ENCODE peak calls at places on chromosomes 6 and 20, in six cellular contexts. N is CD4-positive, alpha-beta T cell; Y is astrocyte of the spinal cord; U is HFFc6; R is Calu3; M is neural crest cell. Z is an unnamed sample.

GRCh38 chr6:128463942-128464341 is 56.5 kb downstream of the PTPRK start:
- DNase-seq in N (no peak), Y (peak), U (no peak), R (no peak), M (no peak), Z (no peak)

GRCh38 chr20:38685853-38686473 is 38.3 kb upstream of the SLC32A1 start:
- DNase-seq in N (peak), Y (peak), U (peak), R (peak), M (peak), Z (no peak)

GRCh38 chr6:50116390-50116789 is 66.7 kb upstream of the DEFB112 start:
- DNase-seq in N (no peak), Y (no peak), U (no peak), R (no peak), M (no peak), Z (no peak)

GRCh38 chr6:131688286-131688685 is 12.9 kb downstream of the OR2A4 start:
- DNase-seq in N (no peak), Y (no peak), U (no peak), R (no peak), M (no peak), Z (no peak)

GRCh38 chr6:135438907-135439535 is 58.5 kb downstream of the AHI1 start:
- DNase-seq in N (no peak), Y (peak), U (peak), R (no peak), M (no peak), Z (no peak)

GRCh38 chr20:57652865-57653545 is 32.8 kb upstream of the ZBP1 start:
- DNase-seq in N (no peak), Y (no peak), U (no peak), R (peak), M (no peak), Z (no peak)

GRCh38 chr20:25100914-25101313 is 19.0 kb upstream of the VSX1 start:
- DNase-seq in N (no peak), Y (no peak), U (no peak), R (no peak), M (no peak), Z (no peak)

GRCh38 chr20:9460518-9460917 is 53.9 kb upstream of the LAMP5 start:
- DNase-seq in N (no peak), Y (peak), U (peak), R (peak), M (no peak), Z (no peak)

GRCh38 chr20:48621256-48622078 is 206.3 kb downstream of the PREX1 start:
- DNase-seq in N (no peak), Y (no peak), U (peak), R (peak), M (no peak), Z (no peak)

GRCh38 chr6:54515013-54515412 is 206.8 kb downstream of the TINAG start:
- DNase-seq in N (no peak), Y (peak), U (no peak), R (no peak), M (no peak), Z (no peak)

GRCh38 chr6:20791074-20791473 is 256.8 kb downstream of the CDKAL1 start:
- DNase-seq in N (no peak), Y (no peak), U (no peak), R (no peak), M (no peak), Z (no peak)

GRCh38 chr20:44739952-44740351 is 5.7 kb upstream of the KCNK15 start:
- DNase-seq in N (no peak), Y (no peak), U (no peak), R (no peak), M (no peak), Z (no peak)

GRCh38 chr6:18742406-18742805 is 355.3 kb downstream of the RNF144B start:
- DNase-seq in N (no peak), Y (peak), U (no peak), R (no peak), M (no peak), Z (no peak)

GRCh38 chr6:77463308-77463880 is at the start of gene HTR1B:
- DNase-seq in N (no peak), Y (peak), U (no peak), R (no peak), M (peak), Z (peak)

GRCh38 chr20:47036091-47036880 is 141.6 kb downstream of the EYA2 start:
- DNase-seq in N (no peak), Y (no peak), U (no peak), R (no peak), M (no peak), Z (no peak)

GRCh38 chr6:6221829-6222535 is 98.5 kb downstream of the F13A1 start:
- DNase-seq in N (no peak), Y (no peak), U (no peak), R (no peak), M (peak), Z (peak)

GRCh38 chr20:40251284-40251932 is 437.6 kb downstream of the MAFB start:
- DNase-seq in N (no peak), Y (no peak), U (no peak), R (peak), M (no peak), Z (peak)

GRCh38 chr20:9995514-9996272 is 39.1 kb upstream of the ANKEF1 start:
- DNase-seq in N (no peak), Y (no peak), U (no peak), R (no peak), M (no peak), Z (no peak)

GRCh38 chr20:49990310-49990720 is 7.5 kb downstream of the SNAI1 start:
- DNase-seq in N (no peak), Y (no peak), U (no peak), R (no peak), M (no peak), Z (no peak)

GRCh38 chr6:106146852-106147351 is 60.8 kb downstream of the PRDM1 start:
- DNase-seq in N (no peak), Y (peak), U (no peak), R (no peak), M (no peak), Z (no peak)

GRCh38 chr6:70312165-70312564 is 9.3 kb upstream of the COL9A1 start:
- DNase-seq in N (no peak), Y (peak), U (peak), R (peak), M (no peak), Z (no peak)

GRCh38 chr6:13998356-13998755 is 73.6 kb downstream of the RNF182 start:
- DNase-seq in N (no peak), Y (no peak), U (no peak), R (no peak), M (no peak), Z (no peak)

GRCh38 chr6:20370393-20370792 is 31.3 kb upstream of the E2F3 start:
- DNase-seq in N (no peak), Y (no peak), U (no peak), R (no peak), M (no peak), Z (no peak)

GRCh38 chr20:24650091-24650490 is 180.7 kb downstream of the SYNDIG1 start:
- DNase-seq in N (no peak), Y (peak), U (peak), R (no peak), M (no peak), Z (no peak)

GRCh38 chr20:58852559-58853271 is at the start of gene GNAS:
- DNase-seq in N (peak), Y (peak), U (peak), R (peak), M (peak), Z (peak)

GRCh38 chr6:73746776-73747175 is 50.8 kb downstream of the CD109 start:
- DNase-seq in N (no peak), Y (peak), U (peak), R (no peak), M (no peak), Z (no peak)

GRCh38 chr6:156752666-156753301 is 24.4 kb upstream of the ARID1B start:
- DNase-seq in N (no peak), Y (no peak), U (no peak), R (peak), M (no peak), Z (no peak)

GRCh38 chr6:88013554-88013953 is 34.1 kb upstream of the SPACA1 start:
- DNase-seq in N (no peak), Y (no peak), U (no peak), R (no peak), M (no peak), Z (no peak)

GRCh38 chr20:8318999-8319614 is 187.0 kb downstream of the PLCB1 start:
- DNase-seq in N (no peak), Y (no peak), U (no peak), R (no peak), M (no peak), Z (no peak)

GRCh38 chr6:113392551-113393055 is 464.5 kb upstream of the MARCKS start:
- DNase-seq in N (no peak), Y (no peak), U (no peak), R (no peak), M (no peak), Z (no peak)

GRCh38 chr20:50404419-50405234 is 105.6 kb upstream of the PTPN1 start:
- DNase-seq in N (no peak), Y (no peak), U (no peak), R (no peak), M (no peak), Z (no peak)

DNA sequence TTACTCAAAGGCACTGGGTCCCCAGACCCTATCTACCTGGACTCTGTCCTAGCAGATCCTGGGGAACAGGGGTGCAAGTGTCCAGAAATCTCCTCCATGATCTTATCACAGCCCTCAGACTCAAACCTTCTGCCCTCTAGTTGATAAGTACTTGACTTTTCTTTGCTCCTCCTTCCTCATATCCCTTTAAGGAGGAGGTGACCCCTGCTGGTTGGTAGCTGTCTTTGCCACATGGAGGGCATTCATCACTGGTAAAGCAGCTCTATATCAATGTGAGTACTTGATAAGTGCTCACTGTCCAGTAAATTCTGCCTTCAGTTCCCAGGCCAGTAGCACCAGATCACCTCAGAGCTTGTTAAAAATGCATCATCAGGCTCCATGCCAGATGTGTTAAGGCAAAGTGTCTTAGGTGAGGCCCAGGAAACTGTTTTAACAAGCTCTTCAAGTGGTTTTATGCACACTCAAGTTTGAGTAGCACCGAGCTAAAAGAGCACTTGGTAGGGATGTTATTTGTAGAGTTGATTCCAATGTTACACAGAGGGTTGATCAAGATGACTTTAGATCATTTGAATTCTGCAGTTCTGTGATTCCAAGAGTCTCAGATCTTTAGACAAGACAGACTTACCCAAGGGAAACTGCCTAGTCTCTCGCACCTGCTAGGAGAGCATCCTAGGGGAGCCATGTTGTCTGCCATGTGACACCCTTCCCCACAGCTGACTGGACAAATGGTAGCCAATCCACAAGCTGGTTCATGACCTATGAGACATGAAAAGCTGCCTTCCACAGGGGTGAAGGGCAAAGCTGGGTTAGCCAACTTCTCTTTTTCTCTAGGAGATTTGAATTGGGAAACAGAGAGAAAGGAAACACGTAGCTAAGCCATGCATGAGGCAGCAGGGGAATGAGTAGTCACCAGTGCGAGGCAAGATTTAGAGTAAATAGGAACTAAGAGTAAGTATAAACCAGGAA is 18.6 kb downstream of the TREML2 start:
- DNase-seq in N (peak), Y (peak), U (peak), R (peak), M (peak), Z (peak)
- TF ChIP-seq CTCF in N (peak), Y (peak), U (peak), R (peak), M (peak), Z (peak)

GRCh38 chr6:27755768-27756167 is 156.4 kb downstream of the OR2B2 start:
- DNase-seq in N (no peak), Y (no peak), U (no peak), R (no peak), M (no peak), Z (no peak)

GRCh38 chr6:27759930-27760329 is 152.3 kb downstream of the OR2B2 start:
- DNase-seq in N (no peak), Y (no peak), U (no peak), R (no peak), M (no peak), Z (no peak)

GRCh38 chr6:27754408-27754782 is 157.8 kb downstream of the OR2B2 start:
- DNase-seq in N (no peak), Y (no peak), U (no peak), R (no peak), M (no peak), Z (no peak)

GRCh38 chr6:27758471-27758870 is 153.7 kb downstream of the OR2B2 start:
- DNase-seq in N (no peak), Y (no peak), U (no peak), R (no peak), M (no peak), Z (no peak)

DNA sequence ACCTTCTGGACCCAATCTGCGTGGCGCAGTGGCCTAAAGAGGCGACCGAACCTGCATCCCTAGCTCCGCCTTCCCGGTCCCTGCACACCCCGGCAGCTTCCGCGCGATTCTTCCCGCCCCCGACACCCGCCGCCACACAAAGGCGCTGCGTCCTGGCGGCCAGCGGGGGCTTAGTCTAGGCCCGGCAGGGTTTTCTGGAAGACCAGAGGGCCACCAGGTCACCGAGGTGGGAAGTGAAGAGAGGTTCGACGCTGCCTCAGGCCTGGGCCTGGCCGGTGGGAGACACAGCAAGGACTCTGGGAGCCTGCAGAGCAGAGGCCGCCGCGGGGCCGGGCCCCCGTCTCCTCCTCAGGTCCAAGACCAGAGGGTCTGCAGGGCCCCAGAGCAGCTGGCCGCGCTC is 154.9 kb downstream of the OR2B2 start:
- DNase-seq in N (peak), Y (no peak), U (no peak), R (no peak), M (peak), Z (peak)
- TF ChIP-seq CTCF in N (no peak), Y (no peak), U (no peak), R (no peak), M (peak), Z (no peak)

GRCh38 chr20:63706852-63707557 is 771 bp downstream of the ARFRP1 start:
- DNase-seq in N (peak), Y (no peak), U (peak), R (peak), M (no peak), Z (peak)
- TF ChIP-seq CTCF in N (peak), Y (peak), U (peak), R (peak), M (peak), Z (no peak)

GRCh38 chr6:25341923-25342619 is 62.9 kb downstream of the CARMIL1 start:
- DNase-seq in N (no peak), Y (no peak), U (no peak), R (no peak), M (no peak), Z (no peak)
- TF ChIP-seq CTCF in N (no peak), Y (no peak), U (no peak), R (no peak), M (no peak), Z (no peak)

DNA sequence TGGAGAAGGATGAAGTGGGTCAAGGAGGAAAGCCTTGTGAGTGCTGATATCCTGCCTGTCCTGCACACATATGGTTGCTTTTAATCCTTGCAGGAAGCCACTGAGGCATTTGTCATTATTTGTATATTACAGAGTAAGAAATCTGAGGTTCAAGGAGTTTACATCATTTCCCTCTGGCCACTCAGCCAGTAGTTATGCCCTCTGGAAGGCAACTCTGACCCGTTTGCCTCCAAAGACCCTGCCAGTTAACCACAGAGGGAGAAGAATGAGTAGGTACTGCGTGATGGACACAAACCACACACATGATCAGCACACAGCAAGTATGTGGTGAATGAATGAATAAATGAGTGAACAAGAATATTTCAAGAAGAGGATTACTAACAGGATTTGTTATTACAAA is 7.9 kb upstream of the FAM210B start:
- DNase-seq in N (no peak), Y (no peak), U (peak), R (no peak), M (no peak), Z (no peak)
- TF ChIP-seq CTCF in N (no peak), Y (no peak), U (no peak), R (no peak), M (no peak), Z (no peak)

GRCh38 chr6:97958143-97958542 is 675.1 kb upstream of the MMS22L start:
- DNase-seq in N (no peak), Y (peak), U (no peak), R (no peak), M (peak), Z (peak)
- TF ChIP-seq CTCF in N (no peak), Y (no peak), U (no peak), R (no peak), M (no peak), Z (no peak)

GRCh38 chr6:12311106-12311505 is 20.9 kb downstream of the EDN1 start:
- DNase-seq in N (no peak), Y (no peak), U (no peak), R (peak), M (no peak), Z (no peak)
- TF ChIP-seq CTCF in N (no peak), Y (no peak), U (peak), R (no peak), M (no peak), Z (no peak)

GRCh38 chr6:8069887-8070286 is 5.7 kb upstream of the BLOC1S5 start:
- DNase-seq in N (no peak), Y (no peak), U (no peak), R (no peak), M (no peak), Z (no peak)

GRCh38 chr6:8064638-8065518 is 689 bp upstream of the BLOC1S5 start:
- DNase-seq in N (no peak), Y (no peak), U (no peak), R (no peak), M (no peak), Z (no peak)

GRCh38 chr6:8065519-8065911 is 1.3 kb upstream of the BLOC1S5 start:
- DNase-seq in N (no peak), Y (no peak), U (no peak), R (no peak), M (no peak), Z (no peak)

GRCh38 chr6:8063762-8064637 is at the start of gene BLOC1S5:
- DNase-seq in N (peak), Y (peak), U (peak), R (peak), M (peak), Z (peak)

DNA sequence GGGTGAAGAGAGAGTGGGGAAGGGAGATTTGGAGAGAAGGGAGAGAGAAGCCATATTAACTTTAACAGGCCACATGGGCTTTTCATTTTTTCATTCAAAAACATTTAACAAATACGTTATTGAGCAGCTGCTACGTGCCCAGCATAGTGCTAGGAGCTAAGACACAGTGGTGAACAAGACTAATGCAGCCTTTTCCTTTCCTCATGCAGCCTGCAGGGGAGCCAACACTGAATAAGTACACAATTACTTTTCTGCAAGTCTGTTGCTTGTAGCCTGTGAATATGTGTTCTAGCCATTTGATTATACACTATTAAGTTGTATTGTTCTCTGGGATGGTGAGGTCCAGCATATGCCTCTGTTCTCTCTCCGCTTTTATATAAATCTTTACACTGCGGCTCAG is 1.9 kb upstream of the BLOC1S5 start:
- DNase-seq in N (no peak), Y (no peak), U (no peak), R (no peak), M (no peak), Z (no peak)
- TF ChIP-seq CTCF in N (no peak), Y (peak), U (no peak), R (no peak), M (peak), Z (no peak)